ENCODE peak calls at places on chromosomes 11 and 22, in nine cellular contexts. One of them, this sample, is unnamed.

GRCh38 chr11:43937434-43938411 is 4.7 kb upstream of the C11orf96 start:
- DNase-seq in AG04450: no peak
- DNase-seq in progenitor cell of endocrine pancreas: no peak
- DNase-seq in AG09319: no peak
- DNase-seq in gastrocnemius medialis: no peak
- DNase-seq in endothelial cell: no peak
- DNase-seq in epithelial cell of proximal tubule: peak; percentile 39
- DNase-seq in neural crest cell: no peak
- DNase-seq in type B pancreatic cell: no peak
- DNase-seq in this sample: peak; percentile 59

GRCh38 chr11:65172600-65172999 is 2.6 kb downstream of the SPDYC start:
- DNase-seq in AG04450: no peak
- DNase-seq in progenitor cell of endocrine pancreas: no peak
- DNase-seq in AG09319: no peak
- DNase-seq in gastrocnemius medialis: no peak
- DNase-seq in endothelial cell: no peak
- DNase-seq in epithelial cell of proximal tubule: no peak
- DNase-seq in neural crest cell: no peak
- DNase-seq in type B pancreatic cell: no peak
- DNase-seq in this sample: no peak

GRCh38 chr11:10451399-10452116 is 3.5 kb upstream of the AMPD3 start:
- DNase-seq in AG04450: no peak
- DNase-seq in progenitor cell of endocrine pancreas: no peak
- DNase-seq in AG09319: no peak
- DNase-seq in gastrocnemius medialis: no peak
- DNase-seq in endothelial cell: no peak
- DNase-seq in epithelial cell of proximal tubule: no peak
- DNase-seq in neural crest cell: no peak
- DNase-seq in type B pancreatic cell: no peak
- DNase-seq in this sample: no peak

GRCh38 chr22:25366876-25367466 is 147.5 kb downstream of the CRYBB2 start:
- DNase-seq in AG04450: no peak
- DNase-seq in progenitor cell of endocrine pancreas: no peak
- DNase-seq in AG09319: no peak
- DNase-seq in gastrocnemius medialis: no peak
- DNase-seq in endothelial cell: no peak
- DNase-seq in epithelial cell of proximal tubule: no peak
- DNase-seq in neural crest cell: no peak
- DNase-seq in type B pancreatic cell: no peak
- DNase-seq in this sample: no peak

GRCh38 chr11:34052608-34053160 is 1.2 kb downstream of the CAPRIN1 start:
- DNase-seq in AG04450: no peak
- DNase-seq in progenitor cell of endocrine pancreas: no peak
- DNase-seq in AG09319: no peak
- DNase-seq in gastrocnemius medialis: peak; percentile 4
- DNase-seq in endothelial cell: peak; percentile 31
- DNase-seq in epithelial cell of proximal tubule: no peak
- DNase-seq in neural crest cell: peak; percentile 22
- DNase-seq in type B pancreatic cell: no peak
- DNase-seq in this sample: no peak

GRCh38 chr11:115930276-115930675 is 426.1 kb upstream of the CADM1 start:
- DNase-seq in AG04450: no peak
- DNase-seq in progenitor cell of endocrine pancreas: no peak
- DNase-seq in AG09319: no peak
- DNase-seq in gastrocnemius medialis: no peak
- DNase-seq in endothelial cell: no peak
- DNase-seq in epithelial cell of proximal tubule: no peak
- DNase-seq in neural crest cell: no peak
- DNase-seq in type B pancreatic cell: no peak
- DNase-seq in this sample: no peak

GRCh38 chr11:76156971-76157427 is 49.3 kb downstream of the WNT11 start:
- DNase-seq in AG04450: no peak
- DNase-seq in progenitor cell of endocrine pancreas: no peak
- DNase-seq in AG09319: no peak
- DNase-seq in gastrocnemius medialis: no peak
- DNase-seq in endothelial cell: no peak
- DNase-seq in epithelial cell of proximal tubule: no peak
- DNase-seq in neural crest cell: no peak
- DNase-seq in type B pancreatic cell: no peak
- DNase-seq in this sample: no peak

GRCh38 chr22:34105461-34106062 is 185.3 kb upstream of the LARGE1 start:
- DNase-seq in AG04450: no peak
- DNase-seq in progenitor cell of endocrine pancreas: peak; percentile 59
- DNase-seq in AG09319: no peak
- DNase-seq in gastrocnemius medialis: no peak
- DNase-seq in endothelial cell: peak; percentile 53
- DNase-seq in epithelial cell of proximal tubule: no peak
- DNase-seq in neural crest cell: peak; percentile 67
- DNase-seq in type B pancreatic cell: peak; percentile 73
- DNase-seq in this sample: no peak

GRCh38 chr11:34358666-34359547 is 1.1 kb upstream of the ABTB2 start:
- DNase-seq in AG04450: no peak
- DNase-seq in progenitor cell of endocrine pancreas: peak; percentile 50
- DNase-seq in AG09319: no peak
- DNase-seq in gastrocnemius medialis: peak; percentile 80
- DNase-seq in endothelial cell: peak; percentile 67
- DNase-seq in epithelial cell of proximal tubule: no peak
- DNase-seq in neural crest cell: peak; percentile 72
- DNase-seq in type B pancreatic cell: peak; percentile 81
- DNase-seq in this sample: no peak

GRCh38 chr11:2745511-2745910 is 45.7 kb upstream of the KCNQ1OT1 start:
- DNase-seq in AG04450: no peak
- DNase-seq in progenitor cell of endocrine pancreas: no peak
- DNase-seq in AG09319: no peak
- DNase-seq in gastrocnemius medialis: no peak
- DNase-seq in endothelial cell: no peak
- DNase-seq in epithelial cell of proximal tubule: no peak
- DNase-seq in neural crest cell: no peak
- DNase-seq in type B pancreatic cell: no peak
- DNase-seq in this sample: no peak

GRCh38 chr11:120243221-120243620 is 3.3 kb downstream of the POU2F3 start:
- DNase-seq in AG04450: no peak
- DNase-seq in progenitor cell of endocrine pancreas: no peak
- DNase-seq in AG09319: no peak
- DNase-seq in gastrocnemius medialis: no peak
- DNase-seq in endothelial cell: no peak
- DNase-seq in epithelial cell of proximal tubule: no peak
- DNase-seq in neural crest cell: no peak
- DNase-seq in type B pancreatic cell: no peak
- DNase-seq in this sample: no peak

GRCh38 chr11:579830-580601 is 3.7 kb downstream of the PHRF1 start:
- DNase-seq in AG04450: no peak
- DNase-seq in progenitor cell of endocrine pancreas: no peak
- DNase-seq in AG09319: no peak
- DNase-seq in gastrocnemius medialis: no peak
- DNase-seq in endothelial cell: no peak
- DNase-seq in epithelial cell of proximal tubule: no peak
- DNase-seq in neural crest cell: no peak
- DNase-seq in type B pancreatic cell: no peak
- DNase-seq in this sample: no peak

GRCh38 chr11:87039371-87039770 is 1.6 kb downstream of the TMEM135 start:
- DNase-seq in AG04450: no peak
- DNase-seq in progenitor cell of endocrine pancreas: no peak
- DNase-seq in AG09319: no peak
- DNase-seq in gastrocnemius medialis: no peak
- DNase-seq in endothelial cell: no peak
- DNase-seq in epithelial cell of proximal tubule: no peak
- DNase-seq in neural crest cell: no peak
- DNase-seq in type B pancreatic cell: no peak
- DNase-seq in this sample: no peak

GRCh38 chr11:84721561-84721961 is 905.6 kb downstream of the DLG2 start:
- DNase-seq in AG04450: no peak
- DNase-seq in progenitor cell of endocrine pancreas: no peak
- DNase-seq in AG09319: no peak
- DNase-seq in gastrocnemius medialis: no peak
- DNase-seq in endothelial cell: no peak
- DNase-seq in epithelial cell of proximal tubule: no peak
- DNase-seq in neural crest cell: no peak
- DNase-seq in type B pancreatic cell: no peak
- DNase-seq in this sample: no peak

GRCh38 chr11:122294041-122294440 is 178.0 kb upstream of the BLID start:
- DNase-seq in AG04450: no peak
- DNase-seq in progenitor cell of endocrine pancreas: no peak
- DNase-seq in AG09319: no peak
- DNase-seq in gastrocnemius medialis: no peak
- DNase-seq in endothelial cell: no peak
- DNase-seq in epithelial cell of proximal tubule: no peak
- DNase-seq in neural crest cell: no peak
- DNase-seq in type B pancreatic cell: no peak
- DNase-seq in this sample: no peak

DNA sequence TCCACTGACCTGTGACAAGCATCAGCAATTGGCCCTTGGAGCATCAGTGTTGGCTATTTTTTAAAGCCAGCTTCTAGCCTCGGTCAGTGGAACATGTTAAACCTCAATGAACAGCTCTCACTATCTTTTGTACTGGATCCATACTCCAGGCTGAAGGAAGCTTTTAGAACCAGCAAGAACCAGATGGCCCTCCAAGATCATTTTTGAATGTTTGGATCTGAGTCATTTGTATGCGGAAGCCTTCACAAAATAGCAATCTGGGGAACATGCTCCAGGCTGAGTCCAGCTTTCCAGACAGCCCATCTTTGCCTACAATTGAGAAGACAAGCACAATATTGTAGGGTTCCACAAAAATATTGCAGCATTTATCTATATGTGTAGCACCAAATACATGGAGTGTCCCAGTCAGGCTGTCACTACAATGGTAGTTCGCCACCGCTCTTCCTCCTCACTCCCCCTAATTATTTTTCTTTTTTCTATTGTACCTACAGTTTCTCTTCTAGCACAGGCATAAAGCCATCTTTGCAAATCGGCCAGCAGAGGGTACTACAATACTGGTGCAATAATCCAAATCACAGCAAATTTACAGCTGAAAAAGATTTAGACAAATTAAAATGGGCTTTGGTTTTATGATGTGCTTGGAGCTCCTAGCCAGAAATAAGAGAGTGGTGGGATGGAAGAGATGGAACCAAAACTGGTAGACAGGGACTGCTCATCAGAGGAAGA is 177.4 kb upstream of the BLID start:
- DNase-seq in AG04450: no peak
- DNase-seq in progenitor cell of endocrine pancreas: no peak
- DNase-seq in AG09319: no peak
- DNase-seq in gastrocnemius medialis: no peak
- DNase-seq in endothelial cell: no peak
- DNase-seq in epithelial cell of proximal tubule: no peak
- DNase-seq in neural crest cell: no peak
- DNase-seq in type B pancreatic cell: no peak
- DNase-seq in this sample: no peak
- TF ChIP-seq CTCF in AG04450: peak; percentile 37
- TF ChIP-seq CTCF in progenitor cell of endocrine pancreas: no peak
- TF ChIP-seq CTCF in AG09319: peak; percentile 35
- TF ChIP-seq CTCF in gastrocnemius medialis: no peak
- TF ChIP-seq CTCF in endothelial cell: no peak
- TF ChIP-seq CTCF in epithelial cell of proximal tubule: peak; percentile 71
- TF ChIP-seq CTCF in neural crest cell: peak; percentile 43
- TF ChIP-seq CTCF in type B pancreatic cell: no peak
- TF ChIP-seq CTCF in this sample: no peak

GRCh38 chr11:78883506-78883905 is 308.8 kb upstream of the NARS2 start:
- DNase-seq in AG04450: no peak
- DNase-seq in progenitor cell of endocrine pancreas: no peak
- DNase-seq in AG09319: no peak
- DNase-seq in gastrocnemius medialis: no peak
- DNase-seq in endothelial cell: no peak
- DNase-seq in epithelial cell of proximal tubule: no peak
- DNase-seq in neural crest cell: no peak
- DNase-seq in type B pancreatic cell: no peak
- DNase-seq in this sample: no peak
- TF ChIP-seq CTCF in AG04450: no peak
- TF ChIP-seq CTCF in progenitor cell of endocrine pancreas: no peak
- TF ChIP-seq CTCF in AG09319: no peak
- TF ChIP-seq CTCF in gastrocnemius medialis: no peak
- TF ChIP-seq CTCF in endothelial cell: no peak
- TF ChIP-seq CTCF in epithelial cell of proximal tubule: no peak
- TF ChIP-seq CTCF in neural crest cell: no peak
- TF ChIP-seq CTCF in type B pancreatic cell: no peak
- TF ChIP-seq CTCF in this sample: no peak

DNA sequence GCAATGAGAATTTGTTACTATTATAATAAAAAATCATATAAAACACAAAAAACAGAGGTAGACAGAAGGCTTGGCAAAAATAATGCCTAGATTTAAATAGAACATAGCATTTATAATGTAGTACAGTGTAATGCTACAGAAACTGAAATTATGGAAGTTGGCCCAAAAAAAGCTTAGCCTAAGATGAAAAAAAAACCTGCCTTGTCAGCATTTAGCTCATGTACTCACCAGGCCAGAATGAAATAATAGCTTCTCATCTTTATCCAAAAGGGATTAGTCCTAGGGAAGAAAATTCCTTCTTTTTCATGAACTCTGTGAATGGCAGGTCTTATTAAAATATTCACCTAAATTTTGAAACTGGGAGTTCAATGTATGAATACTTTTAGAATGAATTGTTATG is 951.1 kb downstream of the LRRC4C start:
- DNase-seq in AG04450: no peak
- DNase-seq in progenitor cell of endocrine pancreas: no peak
- DNase-seq in AG09319: no peak
- DNase-seq in gastrocnemius medialis: no peak
- DNase-seq in endothelial cell: no peak
- DNase-seq in epithelial cell of proximal tubule: no peak
- DNase-seq in neural crest cell: no peak
- DNase-seq in type B pancreatic cell: no peak
- DNase-seq in this sample: no peak
- TF ChIP-seq CTCF in AG04450: no peak
- TF ChIP-seq CTCF in progenitor cell of endocrine pancreas: no peak
- TF ChIP-seq CTCF in AG09319: no peak
- TF ChIP-seq CTCF in gastrocnemius medialis: no peak
- TF ChIP-seq CTCF in endothelial cell: no peak
- TF ChIP-seq CTCF in epithelial cell of proximal tubule: no peak
- TF ChIP-seq CTCF in neural crest cell: no peak
- TF ChIP-seq CTCF in type B pancreatic cell: no peak
- TF ChIP-seq CTCF in this sample: no peak

GRCh38 chr11:95845168-95845567 is 54.9 kb downstream of the CEP57 start:
- DNase-seq in AG04450: no peak
- DNase-seq in progenitor cell of endocrine pancreas: no peak
- DNase-seq in AG09319: no peak
- DNase-seq in gastrocnemius medialis: no peak
- DNase-seq in endothelial cell: no peak
- DNase-seq in epithelial cell of proximal tubule: no peak
- DNase-seq in neural crest cell: no peak
- DNase-seq in type B pancreatic cell: no peak
- DNase-seq in this sample: no peak

GRCh38 chr11:95853138-95853537 is 62.8 kb downstream of the CEP57 start:
- DNase-seq in AG04450: no peak
- DNase-seq in progenitor cell of endocrine pancreas: no peak
- DNase-seq in AG09319: no peak
- DNase-seq in gastrocnemius medialis: no peak
- DNase-seq in endothelial cell: no peak
- DNase-seq in epithelial cell of proximal tubule: no peak
- DNase-seq in neural crest cell: no peak
- DNase-seq in type B pancreatic cell: no peak
- DNase-seq in this sample: no peak

GRCh38 chr11:95853862-95854261 is 63.6 kb downstream of the CEP57 start:
- DNase-seq in AG04450: no peak
- DNase-seq in progenitor cell of endocrine pancreas: no peak
- DNase-seq in AG09319: no peak
- DNase-seq in gastrocnemius medialis: no peak
- DNase-seq in endothelial cell: no peak
- DNase-seq in epithelial cell of proximal tubule: no peak
- DNase-seq in neural crest cell: no peak
- DNase-seq in type B pancreatic cell: no peak
- DNase-seq in this sample: no peak

GRCh38 chr11:95850137-95850536 is 59.8 kb downstream of the CEP57 start:
- DNase-seq in AG04450: no peak
- DNase-seq in progenitor cell of endocrine pancreas: no peak
- DNase-seq in AG09319: no peak
- DNase-seq in gastrocnemius medialis: no peak
- DNase-seq in endothelial cell: no peak
- DNase-seq in epithelial cell of proximal tubule: no peak
- DNase-seq in neural crest cell: no peak
- DNase-seq in type B pancreatic cell: no peak
- DNase-seq in this sample: no peak

GRCh38 chr11:95849087-95849825 is 59.0 kb downstream of the CEP57 start:
- DNase-seq in AG04450: no peak
- DNase-seq in progenitor cell of endocrine pancreas: no peak
- DNase-seq in AG09319: no peak
- DNase-seq in gastrocnemius medialis: peak; percentile 5
- DNase-seq in endothelial cell: peak; percentile 53
- DNase-seq in epithelial cell of proximal tubule: peak; percentile 58
- DNase-seq in neural crest cell: peak; percentile 15
- DNase-seq in type B pancreatic cell: no peak
- DNase-seq in this sample: no peak
- TF ChIP-seq CTCF in AG04450: peak; percentile 39
- TF ChIP-seq CTCF in progenitor cell of endocrine pancreas: peak; percentile 54
- TF ChIP-seq CTCF in AG09319: peak; percentile 39
- TF ChIP-seq CTCF in gastrocnemius medialis: peak; percentile 49
- TF ChIP-seq CTCF in endothelial cell: no peak
- TF ChIP-seq CTCF in epithelial cell of proximal tubule: peak; percentile 71
- TF ChIP-seq CTCF in neural crest cell: peak; percentile 65
- TF ChIP-seq CTCF in type B pancreatic cell: peak; percentile 65
- TF ChIP-seq CTCF in this sample: peak; percentile 44